ENCODE peak calls at places on chromosomes 1 and 21, in seven cellular contexts. One of them, this sample, is unnamed.

GRCh38 chr21:42370894-42371654 is 4.7 kb upstream of the TFF1 start:
- DNase-seq in DND-41: no peak
- DNase-seq in RWPE2: no peak
- DNase-seq in tibial artery: no peak
- DNase-seq in endodermal cell: no peak
- DNase-seq in breast epithelium: no peak
- DNase-seq in GM12878: no peak
- DNase-seq in this sample: no peak

GRCh38 chr1:37497832-37498231 is 16.7 kb downstream of the MEAF6 start:
- DNase-seq in DND-41: no peak
- DNase-seq in RWPE2: no peak
- DNase-seq in tibial artery: no peak
- DNase-seq in endodermal cell: no peak
- DNase-seq in breast epithelium: no peak
- DNase-seq in GM12878: no peak
- DNase-seq in this sample: peak; percentile 92

GRCh38 chr1:224178894-224179293 is 4.1 kb upstream of the DEGS1 start:
- DNase-seq in DND-41: no peak
- DNase-seq in RWPE2: no peak
- DNase-seq in tibial artery: no peak
- DNase-seq in endodermal cell: no peak
- DNase-seq in breast epithelium: no peak
- DNase-seq in GM12878: no peak
- DNase-seq in this sample: no peak

GRCh38 chr21:44953628-44954021 is 13.8 kb downstream of the SLX9 start:
- DNase-seq in DND-41: no peak
- DNase-seq in RWPE2: no peak
- DNase-seq in tibial artery: no peak
- DNase-seq in endodermal cell: no peak
- DNase-seq in breast epithelium: no peak
- DNase-seq in GM12878: no peak
- DNase-seq in this sample: no peak

GRCh38 chr1:52403566-52404115 is 582 bp downstream of the ORC1 start:
- DNase-seq in DND-41: peak; percentile 64
- DNase-seq in RWPE2: no peak
- DNase-seq in tibial artery: no peak
- DNase-seq in endodermal cell: peak; percentile 84
- DNase-seq in breast epithelium: no peak
- DNase-seq in GM12878: peak; percentile 41
- DNase-seq in this sample: peak; percentile 17

GRCh38 chr1:207868769-207869721 is 41.9 kb downstream of the CD34 start:
- DNase-seq in DND-41: peak; percentile 76
- DNase-seq in RWPE2: no peak
- DNase-seq in tibial artery: peak; percentile 75
- DNase-seq in endodermal cell: peak; percentile 92
- DNase-seq in breast epithelium: peak; percentile 73
- DNase-seq in GM12878: no peak
- DNase-seq in this sample: peak; percentile 85

GRCh38 chr1:94025383-94026340 is 95.3 kb downstream of the ABCA4 start:
- DNase-seq in DND-41: peak; percentile 52
- DNase-seq in RWPE2: no peak
- DNase-seq in tibial artery: no peak
- DNase-seq in endodermal cell: peak; percentile 69
- DNase-seq in breast epithelium: no peak
- DNase-seq in GM12878: peak; percentile 20
- DNase-seq in this sample: peak; percentile 53

GRCh38 chr1:177044390-177044789 is 120.1 kb downstream of the ASTN1 start:
- DNase-seq in DND-41: no peak
- DNase-seq in RWPE2: no peak
- DNase-seq in tibial artery: no peak
- DNase-seq in endodermal cell: peak; percentile 68
- DNase-seq in breast epithelium: no peak
- DNase-seq in GM12878: no peak
- DNase-seq in this sample: no peak

GRCh38 chr21:42040411-42041180 is 30.4 kb upstream of the ZBTB21 start:
- DNase-seq in DND-41: no peak
- DNase-seq in RWPE2: peak; percentile 79
- DNase-seq in tibial artery: no peak
- DNase-seq in endodermal cell: no peak
- DNase-seq in breast epithelium: no peak
- DNase-seq in GM12878: no peak
- DNase-seq in this sample: no peak

GRCh38 chr21:45972716-45973474 is 8.7 kb upstream of the COL6A1 start:
- DNase-seq in DND-41: no peak
- DNase-seq in RWPE2: peak; percentile 52
- DNase-seq in tibial artery: peak; percentile 57
- DNase-seq in endodermal cell: peak; percentile 80
- DNase-seq in breast epithelium: peak; percentile 51
- DNase-seq in GM12878: no peak
- DNase-seq in this sample: peak; percentile 55
- H3K4me3 ChIP-seq in DND-41: peak overlapping the region; percentile 70
- H3K4me3 ChIP-seq in RWPE2: peak overlapping the region; percentile 30
- H3K4me3 ChIP-seq in tibial artery: peak overlapping the region; percentile 59
- H3K4me3 ChIP-seq in endodermal cell: peak overlapping the region; percentile 72
- H3K4me3 ChIP-seq in breast epithelium: peak overlapping the region; percentile 49
- H3K4me3 ChIP-seq in GM12878: peak overlapping the region; percentile 71
- H3K4me3 ChIP-seq in this sample: no peak overlapping the region

GRCh38 chr1:6443339-6444115 is 19.0 kb downstream of the ESPN start:
- DNase-seq in DND-41: no peak
- DNase-seq in RWPE2: no peak
- DNase-seq in tibial artery: no peak
- DNase-seq in endodermal cell: no peak
- DNase-seq in breast epithelium: no peak
- DNase-seq in GM12878: no peak
- DNase-seq in this sample: no peak

GRCh38 chr1:6438047-6438525 is 13.5 kb downstream of the ESPN start:
- DNase-seq in DND-41: peak; percentile 71
- DNase-seq in RWPE2: no peak
- DNase-seq in tibial artery: peak; percentile 64
- DNase-seq in endodermal cell: peak; percentile 97
- DNase-seq in breast epithelium: no peak
- DNase-seq in GM12878: peak; percentile 12
- DNase-seq in this sample: peak; percentile 79

GRCh38 chr1:6444377-6444776 is 19.8 kb downstream of the ESPN start:
- DNase-seq in DND-41: no peak
- DNase-seq in RWPE2: no peak
- DNase-seq in tibial artery: no peak
- DNase-seq in endodermal cell: no peak
- DNase-seq in breast epithelium: no peak
- DNase-seq in GM12878: no peak
- DNase-seq in this sample: no peak

GRCh38 chr1:6441586-6441985 is 17.0 kb downstream of the ESPN start:
- DNase-seq in DND-41: no peak
- DNase-seq in RWPE2: no peak
- DNase-seq in tibial artery: no peak
- DNase-seq in endodermal cell: no peak
- DNase-seq in breast epithelium: no peak
- DNase-seq in GM12878: no peak
- DNase-seq in this sample: no peak

GRCh38 chr1:6440198-6441126 is 15.9 kb downstream of the ESPN start:
- DNase-seq in DND-41: no peak
- DNase-seq in RWPE2: no peak
- DNase-seq in tibial artery: no peak
- DNase-seq in endodermal cell: peak; percentile 94
- DNase-seq in breast epithelium: no peak
- DNase-seq in GM12878: no peak
- DNase-seq in this sample: peak; percentile 66
- TF ChIP-seq CTCF in DND-41: no peak
- TF ChIP-seq CTCF in RWPE2: peak; percentile 33
- TF ChIP-seq CTCF in tibial artery: no peak
- TF ChIP-seq CTCF in endodermal cell: peak; percentile 77
- TF ChIP-seq CTCF in breast epithelium: no peak
- TF ChIP-seq CTCF in GM12878: peak; percentile 37
- TF ChIP-seq CTCF in this sample: no peak

DNA sequence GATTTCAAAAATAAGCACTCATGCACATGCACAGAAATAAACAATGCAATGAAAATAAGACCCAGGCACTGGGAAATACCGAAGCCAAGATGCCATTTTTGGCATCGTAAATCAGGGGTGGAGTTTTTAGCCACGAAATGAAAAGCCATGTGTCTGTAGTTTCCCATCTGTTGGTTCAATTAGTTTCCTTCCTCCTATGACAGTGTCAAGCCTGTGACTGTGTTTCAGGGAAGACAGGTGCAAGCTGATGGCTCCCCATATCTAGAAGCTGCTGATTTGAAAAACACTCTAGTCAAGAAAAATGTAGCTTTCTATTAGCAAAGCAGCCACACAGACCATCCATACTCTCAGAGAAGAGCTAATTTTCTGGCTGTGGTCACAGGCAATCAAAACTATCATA is 480.4 kb upstream of the CAMK1G start:
- DNase-seq in DND-41: no peak
- DNase-seq in RWPE2: no peak
- DNase-seq in tibial artery: no peak
- DNase-seq in endodermal cell: no peak
- DNase-seq in breast epithelium: no peak
- DNase-seq in GM12878: peak; percentile 55
- DNase-seq in this sample: no peak
- H3K4me1 ChIP-seq in DND-41: no peaks in the 10 kb centered on the region
- H3K4me1 ChIP-seq in RWPE2: no peaks in the 10 kb centered on the region
- H3K4me1 ChIP-seq in tibial artery: no peaks in the 10 kb centered on the region
- H3K4me1 ChIP-seq in endodermal cell: peaks cover 13% of the 10 kb centered on the region
- H3K4me1 ChIP-seq in breast epithelium: no peaks in the 10 kb centered on the region
- H3K4me1 ChIP-seq in GM12878: peaks cover 35% of the 10 kb centered on the region
- H3K4me1 ChIP-seq in this sample: no peaks in the 10 kb centered on the region

DNA sequence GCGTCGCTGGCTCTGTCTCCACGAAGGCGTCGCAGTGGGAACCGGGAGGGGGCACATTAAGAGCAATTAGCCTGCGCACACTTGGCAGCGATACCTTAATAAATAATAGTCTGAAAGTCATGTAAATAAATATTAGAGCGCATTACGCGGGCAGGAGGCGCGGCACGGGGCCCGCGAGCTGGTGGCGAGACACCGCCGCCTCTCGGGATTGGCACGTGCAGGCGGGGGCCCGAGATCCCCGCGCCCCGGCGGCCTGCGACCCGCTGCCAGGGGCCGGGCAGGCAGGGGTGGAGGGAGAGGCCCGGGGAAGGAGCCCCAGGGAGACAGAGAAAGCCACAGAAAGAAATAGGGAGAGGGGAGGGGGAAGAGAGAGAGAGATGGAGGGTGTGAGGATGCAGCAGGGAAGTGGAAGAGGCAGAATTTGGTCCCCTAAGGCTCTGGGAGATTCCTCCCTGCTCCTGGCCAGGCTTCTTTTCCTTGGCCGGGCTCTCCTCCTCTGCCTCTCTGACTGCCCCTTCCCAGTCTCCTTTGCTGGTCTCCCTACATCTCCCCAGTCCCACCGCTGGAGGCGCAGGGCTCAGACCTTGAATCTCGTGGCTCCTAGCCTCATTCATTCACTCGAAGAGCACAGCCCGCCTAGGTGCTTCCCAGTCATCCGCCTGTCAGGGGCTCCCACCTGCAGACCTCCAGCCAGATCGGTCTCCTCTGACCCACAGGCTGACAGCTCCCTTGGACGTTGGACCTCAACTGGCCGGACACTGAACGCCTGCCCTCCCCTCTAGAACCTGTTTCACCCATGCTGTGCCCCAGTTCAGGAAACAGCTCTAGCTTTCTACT is 76.3 kb downstream of the VWA5B1 start:
- DNase-seq in DND-41: no peak
- DNase-seq in RWPE2: no peak
- DNase-seq in tibial artery: no peak
- DNase-seq in endodermal cell: peak; percentile 93
- DNase-seq in breast epithelium: no peak
- DNase-seq in GM12878: no peak
- DNase-seq in this sample: peak; percentile 42
- H3K4me3 ChIP-seq in DND-41: no peak overlapping the region
- H3K4me3 ChIP-seq in RWPE2: peak overlapping the region; percentile 14
- H3K4me3 ChIP-seq in tibial artery: peak overlapping the region; percentile 16
- H3K4me3 ChIP-seq in endodermal cell: peak overlapping the region; percentile 72
- H3K4me3 ChIP-seq in breast epithelium: peak overlapping the region; percentile 13
- H3K4me3 ChIP-seq in GM12878: no peak overlapping the region
- H3K4me3 ChIP-seq in this sample: no peak overlapping the region

GRCh38 chr1:228894442-228894989 is 159.2 kb downstream of the RHOU start:
- DNase-seq in DND-41: no peak
- DNase-seq in RWPE2: no peak
- DNase-seq in tibial artery: no peak
- DNase-seq in endodermal cell: no peak
- DNase-seq in breast epithelium: no peak
- DNase-seq in GM12878: no peak
- DNase-seq in this sample: no peak
- TF ChIP-seq CTCF in DND-41: no peak
- TF ChIP-seq CTCF in RWPE2: no peak
- TF ChIP-seq CTCF in tibial artery: no peak
- TF ChIP-seq CTCF in endodermal cell: no peak
- TF ChIP-seq CTCF in breast epithelium: no peak
- TF ChIP-seq CTCF in GM12878: no peak
- TF ChIP-seq CTCF in this sample: no peak